ENCODE peak calls at places on chromosomes 16 and 17, in seven cellular contexts. A is heart right ventricle, O is osteoblast, K is IMR-90, E is uterus, R is adrenal gland, Q is thoracic aorta. X is an unnamed sample.

GRCh38 chr17:27976331-27976730 is 66.1 kb upstream of the NLK start:
- DNase-seq in Q (no peak), E (no peak), A (no peak), O (no peak), R (no peak), K (no peak), X (no peak)

GRCh38 chr17:45230787-45231480 is 9.2 kb downstream of the FMNL1 start:
- DNase-seq in Q (no peak), R (no peak), E (no peak), O (peak), K (peak), A (peak), X (no peak)

GRCh38 chr16:88461291-88462269 is 8.5 kb downstream of the ZFPM1 start:
- DNase-seq in K (no peak), Q (no peak), E (no peak), R (peak), O (no peak), A (no peak), X (no peak)

GRCh38 chr16:90031931-90032663 is 12.8 kb upstream of the DBNDD1 start:
- DNase-seq in E (no peak), Q (no peak), O (peak), K (peak), R (no peak), A (no peak), X (no peak)

GRCh38 chr17:70053241-70054234 is 21.5 kb upstream of the KCNJ16 start:
- DNase-seq in E (no peak), Q (no peak), O (no peak), K (peak), A (peak), R (peak), X (no peak)

GRCh38 chr16:57803413-57803990 is 1.2 kb upstream of the KIFC3 start:
- DNase-seq in A (peak), E (no peak), K (no peak), R (no peak), O (no peak), Q (no peak), X (no peak)

GRCh38 chr17:74968361-74968780 is 4.2 kb downstream of the HID1 start:
- DNase-seq in E (no peak), A (no peak), Q (no peak), O (no peak), R (no peak), K (no peak), X (no peak)

GRCh38 chr17:38533706-38534497 is 71.8 kb downstream of the SRCIN1 start:
- DNase-seq in Q (no peak), E (no peak), A (no peak), K (no peak), R (no peak), O (peak), X (no peak)

GRCh38 chr17:72477529-72477928 is 356.7 kb downstream of the SOX9 start:
- DNase-seq in E (no peak), K (no peak), Q (no peak), R (no peak), A (no peak), O (no peak), X (no peak)

GRCh38 chr17:45342871-45343526 is 26.2 kb upstream of the MAP3K14 start:
- DNase-seq in K (no peak), R (no peak), O (no peak), E (peak), Q (no peak), A (no peak), X (no peak)

GRCh38 chr17:36892112-36892838 is 45.0 kb upstream of the LHX1 start:
- DNase-seq in E (no peak), K (no peak), Q (no peak), A (no peak), O (no peak), R (no peak), X (peak)

GRCh38 chr17:70251704-70252103 is 82.4 kb downstream of the KCNJ2 start:
- DNase-seq in R (no peak), K (no peak), A (no peak), O (no peak), Q (no peak), E (no peak), X (no peak)

GRCh38 chr16:30068333-30068732 is 2.8 kb downstream of the ALDOA start:
- DNase-seq in A (no peak), E (no peak), O (peak), R (no peak), K (no peak), Q (no peak), X (no peak)
- H3K4me3 ChIP-seq in A (no peak), E (no peak), O (no peak), R (no peak), K (no peak), Q (no peak), X (peak)

GRCh38 chr16:81494434-81494806 is 49.8 kb downstream of the CMIP start:
- DNase-seq in E (no peak), Q (no peak), O (peak), A (no peak), K (no peak), R (no peak), X (no peak)

GRCh38 chr16:81491522-81492188 is 47.0 kb downstream of the CMIP start:
- DNase-seq in Q (no peak), R (no peak), A (no peak), O (peak), K (peak), E (no peak), X (no peak)

GRCh38 chr16:81493755-81494433 is 49.3 kb downstream of the CMIP start:
- DNase-seq in Q (no peak), E (peak), A (no peak), R (peak), K (peak), O (peak), X (no peak)

GRCh38 chr16:81492965-81493754 is 48.6 kb downstream of the CMIP start:
- DNase-seq in E (no peak), Q (no peak), O (peak), A (no peak), K (no peak), R (no peak), X (no peak)

DNA sequence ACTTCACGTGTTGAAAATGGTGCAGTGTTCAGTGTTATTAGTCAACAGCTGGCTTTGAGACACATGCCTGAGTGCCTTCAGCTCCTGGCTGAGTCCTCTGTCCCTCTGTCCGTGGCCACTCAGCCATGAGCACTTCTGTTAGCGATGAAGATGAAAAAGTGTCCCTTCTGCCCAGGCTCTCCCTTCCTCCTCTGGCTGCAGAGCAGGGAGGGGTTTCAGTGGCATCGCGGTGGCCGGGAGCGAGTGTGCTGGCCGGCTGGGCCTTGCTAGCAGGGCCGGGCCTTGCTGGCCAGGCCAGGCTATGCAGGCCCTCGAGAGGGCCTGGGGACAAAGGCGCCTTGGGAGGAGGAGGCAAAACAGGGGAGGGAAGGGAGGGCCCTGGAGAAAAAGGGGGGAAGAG is 47.7 kb downstream of the CMIP start:
- DNase-seq in K (no peak), Q (no peak), E (no peak), A (no peak), R (no peak), O (peak), X (no peak)
- H3K27ac ChIP-seq in K (peak), Q (no peak), E (peak), A (peak), R (no peak), O (no peak), X (no peak)

GRCh38 chr17:19003543-19003965 is 1.0 kb downstream of the FAM83G start:
- DNase-seq in A (no peak), Q (no peak), R (no peak), E (peak), O (no peak), K (no peak), X (no peak)
- H3K4me3 ChIP-seq in A (peak), Q (peak), R (no peak), E (peak), O (peak), K (peak), X (peak)

GRCh38 chr17:700504-701094 is 14.0 kb downstream of the VPS53 start:
- DNase-seq in O (peak), R (no peak), Q (no peak), A (no peak), E (no peak), K (peak), X (no peak)
- H3K27ac ChIP-seq in O (peak), R (no peak), Q (no peak), A (no peak), E (no peak), K (no peak), X (no peak)

X was measured in dorsolateral prefrontal cortex.